ENCODE peak calls at places on chromosomes 12 and 14, in ten cellular contexts. U is MM.1S, T is psoas muscle, L is WERI-Rb-1, F is colonic mucosa, B is astrocyte, R is upper lobe of right lung, E is Panc1, O is thoracic aorta, Z is dorsolateral prefrontal cortex. S is an unnamed sample.
A peak's percentile ranks its signal among the peaks of the same experiment; 100 is the strongest.

GRCh38 chr12:112682586-112682985 is 109.0 kb upstream of the RPH3A start:
- DNase-seq in R (no peak), O (no peak), E (no peak), U (no peak), L (no peak), T (no peak), B (no peak), F (no peak), Z (no peak), S (no peak)

GRCh38 chr12:89084751-89085150 is 267.6 kb downstream of the DUSP6 start:
- DNase-seq in B (peak; percentile 51), R (no peak), L (no peak), Z (no peak), T (no peak), O (no peak), F (no peak), E (no peak), U (no peak), S (no peak)

GRCh38 chr12:67069451-67070306 is 199.5 kb upstream of the CAND1 start:
- DNase-seq in L (peak; percentile 70), T (peak; percentile 16), F (peak; percentile 26), B (no peak), U (peak; percentile 68), O (no peak), Z (no peak), R (peak; percentile 76), E (no peak), S (peak; percentile 63)

GRCh38 chr14:24238527-24239037 is 3.8 kb downstream of the TINF2 start:
- DNase-seq in T (no peak), O (no peak), Z (no peak), L (no peak), U (no peak), B (no peak), E (no peak), F (no peak), R (no peak), S (no peak)

GRCh38 chr12:6281081-6281809 is 29.2 kb upstream of the PLEKHG6 start:
- DNase-seq in R (peak; percentile 51), F (no peak), B (no peak), T (no peak), U (no peak), Z (no peak), L (no peak), E (no peak), O (no peak), S (no peak)

GRCh38 chr12:11944321-11944720 is 126.4 kb upstream of the BCL2L14 start:
- DNase-seq in T (no peak), O (no peak), Z (no peak), L (no peak), R (no peak), E (no peak), U (no peak), F (no peak), B (peak; percentile 30), S (no peak)

GRCh38 chr12:119258149-119258548 is 76.4 kb upstream of the CCDC60 start:
- DNase-seq in E (no peak), T (no peak), O (no peak), R (no peak), U (no peak), L (peak; percentile 65), Z (no peak), F (no peak), B (no peak), S (no peak)

GRCh38 chr14:24798911-24799310 is 164.9 kb upstream of the GZMB start:
- DNase-seq in U (no peak), L (no peak), F (no peak), B (no peak), O (no peak), T (no peak), Z (no peak), R (no peak), E (no peak), S (no peak)

GRCh38 chr12:109290061-109290460 is 19.0 kb downstream of the FOXN4 start:
- DNase-seq in T (no peak), Z (no peak), B (no peak), R (no peak), U (no peak), F (no peak), E (no peak), O (no peak), L (no peak), S (no peak)

GRCh38 chr12:109292342-109292711 is 16.8 kb downstream of the FOXN4 start:
- DNase-seq in L (no peak), F (no peak), Z (no peak), B (no peak), R (no peak), E (no peak), T (no peak), O (no peak), U (no peak), S (no peak)

GRCh38 chr12:109293106-109293505 is 16.0 kb downstream of the FOXN4 start:
- DNase-seq in F (no peak), Z (no peak), L (no peak), R (no peak), O (no peak), B (no peak), E (no peak), U (no peak), T (no peak), S (no peak)

GRCh38 chr12:109291531-109292341 is 17.3 kb downstream of the FOXN4 start:
- DNase-seq in E (no peak), U (no peak), Z (peak; percentile 93), R (no peak), F (peak; percentile 69), B (peak; percentile 16), T (no peak), L (peak; percentile 94), O (no peak), S (no peak)

DNA sequence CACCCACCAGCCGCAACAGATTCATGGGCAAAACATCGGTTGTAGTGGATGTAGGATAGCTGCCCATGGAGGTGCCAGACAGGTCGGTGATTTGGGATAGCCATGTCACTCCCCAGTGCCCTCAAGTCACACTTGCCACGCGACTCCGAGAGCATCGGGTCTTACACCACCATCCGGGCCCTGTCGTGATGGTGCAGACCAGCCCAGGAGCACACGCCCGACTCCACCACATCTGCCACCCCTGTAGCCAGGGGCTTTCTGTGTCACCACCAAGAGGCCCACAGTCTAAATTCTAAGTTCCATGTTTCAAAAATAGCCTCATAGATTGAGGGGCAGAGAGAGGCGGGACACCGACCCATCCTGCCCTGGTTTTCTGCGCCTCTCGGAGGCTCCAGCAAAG is 18.0 kb downstream of the FOXN4 start:
- DNase-seq in Z (no peak), T (no peak), L (no peak), O (no peak), R (no peak), E (no peak), B (no peak), F (no peak), U (no peak), S (no peak)
- H3K4me3 ChIP-seq in Z (peak overlapping the region; percentile 53), T (peak overlapping the region; percentile 55), L (peak overlapping the region; percentile 38), O (peak overlapping the region; percentile 69), R (no peak overlapping the region), E (no peak overlapping the region), B (no peak overlapping the region), F (peak overlapping the region; percentile 19), U (no peak overlapping the region), S (no peak overlapping the region)

GRCh38 chr14:30607156-30607780 is 14.9 kb upstream of the SCFD1 start:
- DNase-seq in R (no peak), B (peak; percentile 63), U (no peak), F (no peak), L (no peak), T (no peak), E (no peak), O (no peak), Z (no peak), S (peak; percentile 45)

GRCh38 chr14:30614155-30614554 is 8.0 kb upstream of the SCFD1 start:
- DNase-seq in T (no peak), O (no peak), R (no peak), E (no peak), L (no peak), B (no peak), F (no peak), Z (no peak), U (no peak), S (no peak)

GRCh38 chr14:30608533-30609006 is 13.5 kb upstream of the SCFD1 start:
- DNase-seq in F (no peak), U (no peak), B (peak; percentile 48), T (no peak), E (no peak), R (no peak), Z (no peak), O (no peak), L (no peak), S (peak; percentile 65)

DNA sequence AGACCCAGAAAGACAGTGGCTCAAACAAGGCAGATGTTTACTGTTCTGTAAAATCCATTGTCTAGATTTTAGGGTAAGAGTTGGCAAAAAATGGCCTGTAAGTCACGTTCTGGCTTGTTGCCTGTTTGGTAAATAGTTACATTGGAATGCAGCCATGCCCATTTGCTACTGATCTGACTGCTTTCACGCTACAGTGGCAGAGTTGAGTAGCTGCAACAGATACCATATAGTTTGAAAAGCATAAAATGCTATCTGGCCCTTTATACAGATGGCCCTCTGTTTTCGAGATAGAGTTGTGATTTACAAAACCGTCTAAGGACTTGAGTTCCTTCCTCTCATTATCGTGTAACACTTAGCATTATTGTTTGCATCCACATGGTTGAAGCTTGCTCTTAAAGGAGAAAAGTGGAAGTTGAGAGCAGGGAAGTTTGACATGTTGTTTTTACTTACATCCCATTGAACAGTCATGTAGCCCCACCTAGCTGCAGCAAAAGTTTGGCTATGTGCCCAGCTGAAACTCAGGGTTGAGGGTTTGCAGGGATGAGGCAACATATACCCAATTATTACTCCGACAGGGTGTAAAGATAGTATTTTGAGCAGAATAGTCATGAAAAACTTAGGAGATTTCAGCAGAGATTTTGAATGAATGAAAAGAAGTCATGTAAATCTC is 11.3 kb upstream of the SCFD1 start:
- DNase-seq in L (no peak), R (no peak), E (no peak), O (no peak), F (peak; percentile 78), B (peak; percentile 65), Z (no peak), T (no peak), U (no peak), S (peak; percentile 83)
- TF ChIP-seq CTCF in L (peak; percentile 7), R (peak; percentile 38), E (peak; percentile 18), O (no peak), F (peak; percentile 37), B (peak; percentile 11), Z (peak; percentile 23), T (peak; percentile 54), U (no peak), S (peak; percentile 25)

DNA sequence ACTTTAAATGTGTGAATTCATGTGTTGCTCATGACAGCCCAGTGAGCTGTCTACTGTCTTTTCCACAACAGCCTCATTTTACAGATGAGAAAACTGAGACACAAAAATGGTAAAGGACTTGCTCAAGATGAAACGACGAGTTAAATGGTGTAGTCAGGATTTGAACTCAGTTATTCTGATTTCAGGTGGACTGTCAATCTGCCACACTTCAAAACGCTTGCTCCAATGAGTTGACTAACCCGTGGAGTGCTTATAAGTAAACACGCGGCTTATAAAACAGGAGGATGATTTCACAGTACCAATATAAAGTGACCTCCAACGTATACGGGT is 652 bp upstream of the POLE2 start:
- DNase-seq in B (no peak), E (no peak), O (no peak), L (no peak), U (no peak), F (no peak), Z (no peak), T (no peak), R (no peak), S (no peak)
- H3K4me3 ChIP-seq in B (no peak overlapping the region), E (peak overlapping the region; percentile 66), O (peak overlapping the region; percentile 81), L (no peak overlapping the region), U (no peak overlapping the region), F (no peak overlapping the region), Z (peak overlapping the region; percentile 74), T (peak overlapping the region; percentile 70), R (peak overlapping the region; percentile 82), S (no peak overlapping the region)

GRCh38 chr12:109666068-109666467 is 47.6 kb upstream of the FAM222A start:
- DNase-seq in F (no peak), O (no peak), L (no peak), R (no peak), U (no peak), Z (no peak), T (no peak), E (no peak), B (no peak), S (no peak)

GRCh38 chr12:109664402-109664801 is 49.2 kb upstream of the FAM222A start:
- DNase-seq in E (no peak), F (no peak), O (no peak), B (no peak), Z (no peak), T (no peak), L (no peak), U (no peak), R (no peak), S (no peak)

DNA sequence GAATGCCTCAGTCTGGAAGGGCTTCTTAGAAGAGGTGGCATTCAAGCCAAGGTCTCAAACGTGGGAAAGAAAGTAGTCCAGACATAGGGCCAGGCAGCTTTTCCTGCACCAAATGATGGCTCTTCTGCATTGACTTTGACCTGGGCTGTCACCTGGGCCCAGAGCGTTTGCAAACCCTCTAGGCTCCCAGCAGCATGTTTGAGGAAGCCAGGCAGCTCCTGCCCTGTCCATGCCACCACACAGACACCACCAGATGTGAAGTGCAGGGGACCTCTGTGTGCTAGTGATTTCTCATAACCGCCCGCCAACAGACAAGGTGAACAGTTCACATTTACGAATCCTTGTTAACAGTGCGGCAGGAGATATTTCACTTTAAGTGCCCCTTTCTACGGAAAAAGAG is 49.9 kb upstream of the FAM222A start:
- DNase-seq in L (no peak), O (no peak), U (no peak), E (no peak), T (no peak), F (no peak), Z (no peak), R (no peak), B (no peak), S (no peak)
- TF ChIP-seq CTCF in L (no peak), O (no peak), U (no peak), E (no peak), T (no peak), F (no peak), Z (no peak), R (no peak), B (no peak), S (no peak)

S was measured in epithelial cell of esophagus.